ENCODE peak calls at places on chromosomes 2 and 18, in nine cellular contexts. O is AG08395; T is AG20443; K is bronchial epithelial cell; H is type B pancreatic cell; J is NCI-H345; N is activated naive CD4-positive, alpha-beta T cell treated with anti-CD3 and anti-CD28 coated beads, Interleukin-2, amount 50 U/mL, for 72 hours; W is A172; X is frontal cortex. U is an unnamed sample.

GRCh38 chr2:30871980-30872789 is 64.9 kb upstream of the CAPN13 start:
- DNase-seq in O (no peak), T (no peak), K (peak), H (no peak), J (peak), N (no peak), W (no peak), X (no peak), U (no peak)

GRCh38 chr2:63613391-63613901 is 24.7 kb downstream of the MDH1 start:
- DNase-seq in O (no peak), T (no peak), K (no peak), H (no peak), J (no peak), N (no peak), W (peak), X (no peak), U (no peak)

GRCh38 chr18:79489900-79490592 is 94.3 kb downstream of the NFATC1 start:
- DNase-seq in O (no peak), T (no peak), K (no peak), H (no peak), J (no peak), N (no peak), W (no peak), X (no peak), U (no peak)

GRCh38 chr2:7905756-7906155 is 776.1 kb upstream of the ID2 start:
- DNase-seq in O (no peak), T (no peak), K (no peak), H (no peak), J (peak), N (no peak), W (no peak), X (no peak), U (no peak)

GRCh38 chr2:1997409-1997808 is 253.1 kb upstream of the PXDN start:
- DNase-seq in O (no peak), T (no peak), K (no peak), H (peak), J (no peak), N (no peak), W (no peak), X (no peak), U (no peak)

GRCh38 chr2:152034257-152034801 is 64.5 kb downstream of the CACNB4 start:
- DNase-seq in O (no peak), T (no peak), K (no peak), H (no peak), J (no peak), N (no peak), W (no peak), X (no peak), U (no peak)

GRCh38 chr2:170812716-170813585 is 3.7 kb upstream of the GAD1 start:
- DNase-seq in O (peak), T (peak), K (peak), H (no peak), J (peak), N (peak), W (peak), X (peak), U (peak)

GRCh38 chr2:238560234-238560633 is 133.5 kb downstream of the ASB1 start:
- DNase-seq in O (no peak), T (no peak), K (no peak), H (no peak), J (no peak), N (no peak), W (peak), X (no peak), U (no peak)

GRCh38 chr2:74100254-74101216 is 47.2 kb downstream of the BOLA3 start:
- DNase-seq in O (no peak), T (no peak), K (no peak), H (peak), J (no peak), N (no peak), W (no peak), X (no peak), U (no peak)

GRCh38 chr2:112305132-112305531 is 29.7 kb downstream of the ZC3H6 start:
- DNase-seq in O (no peak), T (no peak), K (no peak), H (no peak), J (no peak), N (no peak), W (no peak), X (no peak), U (no peak)

GRCh38 chr2:101616411-101616810 is 81.1 kb upstream of the MAP4K4 start:
- DNase-seq in O (no peak), T (no peak), K (no peak), H (no peak), J (no peak), N (no peak), W (no peak), X (no peak), U (no peak)

GRCh38 chr2:97714084-97714949 is 941 bp downstream of the ZAP70 start:
- DNase-seq in O (no peak), T (no peak), K (peak), H (no peak), J (no peak), N (no peak), W (no peak), X (no peak), U (no peak)

GRCh38 chr2:23525137-23525765 is 140.3 kb downstream of the KLHL29 start:
- DNase-seq in O (no peak), T (no peak), K (no peak), H (no peak), J (no peak), N (no peak), W (no peak), X (no peak), U (no peak)

GRCh38 chr2:155382781-155383180 is 684.3 kb downstream of the KCNJ3 start:
- DNase-seq in O (no peak), T (no peak), K (no peak), H (no peak), J (peak), N (no peak), W (no peak), X (no peak), U (no peak)

GRCh38 chr18:48887294-48887904 is 63.4 kb downstream of the SMAD7 start:
- DNase-seq in O (no peak), T (no peak), K (no peak), H (no peak), J (no peak), N (no peak), W (no peak), X (no peak), U (no peak)

GRCh38 chr2:68565858-68566257 is 77.5 kb upstream of the PROKR1 start:
- DNase-seq in O (peak), T (no peak), K (peak), H (no peak), J (no peak), N (no peak), W (peak), X (no peak), U (no peak)

GRCh38 chr2:24438106-24438505 is 52.9 kb upstream of the NCOA1 start:
- DNase-seq in O (no peak), T (no peak), K (peak), H (no peak), J (no peak), N (no peak), W (no peak), X (no peak), U (no peak)

GRCh38 chr2:135960598-135961551 is 24.6 kb downstream of the DARS1 start:
- DNase-seq in O (no peak), T (no peak), K (no peak), H (no peak), J (peak), N (no peak), W (no peak), X (no peak), U (no peak)

GRCh38 chr2:17822452-17823117 is 6.3 kb downstream of the MSGN1 start:
- DNase-seq in O (no peak), T (no peak), K (no peak), H (no peak), J (no peak), N (no peak), W (no peak), X (no peak), U (no peak)

GRCh38 chr2:174337337-174338154 is 2.8 kb downstream of the SP9 start:
- DNase-seq in O (no peak), T (no peak), K (no peak), H (no peak), J (peak), N (peak), W (no peak), X (no peak), U (peak)

GRCh38 chr2:40244251-40245010 is 207.5 kb downstream of the SLC8A1 start:
- DNase-seq in O (peak), T (peak), K (peak), H (no peak), J (peak), N (no peak), W (peak), X (no peak), U (no peak)

GRCh38 chr2:46413111-46413510 is 66.3 kb upstream of the TMEM247 start:
- DNase-seq in O (no peak), T (no peak), K (peak), H (no peak), J (no peak), N (no peak), W (no peak), X (no peak), U (no peak)

GRCh38 chr18:23250893-23251656 is 115.8 kb downstream of the CABLES1 start:
- DNase-seq in O (no peak), T (no peak), K (no peak), H (no peak), J (no peak), N (no peak), W (no peak), X (no peak), U (peak)

GRCh38 chr2:111200333-111200879 is 79.7 kb downstream of the BCL2L11 start:
- DNase-seq in O (no peak), T (no peak), K (no peak), H (no peak), J (peak), N (no peak), W (no peak), X (no peak), U (no peak)

GRCh38 chr2:98539056-98539735 is 69.1 kb downstream of the COA5 start:
- DNase-seq in O (no peak), T (no peak), K (no peak), H (no peak), J (no peak), N (no peak), W (no peak), X (no peak), U (no peak)

GRCh38 chr18:74722237-74722636 is 124.6 kb downstream of the ZNF407 start:
- DNase-seq in O (peak), T (peak), K (peak), H (no peak), J (no peak), N (no peak), W (no peak), X (no peak), U (no peak)

GRCh38 chr2:109371481-109372170 is 242.1 kb downstream of the SEPTIN10 start:
- DNase-seq in O (no peak), T (no peak), K (no peak), H (peak), J (no peak), N (no peak), W (no peak), X (no peak), U (no peak)

GRCh38 chr2:8863331-8863953 is 26.0 kb upstream of the KIDINS220 start:
- DNase-seq in O (no peak), T (no peak), K (no peak), H (no peak), J (no peak), N (no peak), W (no peak), X (no peak), U (no peak)

GRCh38 chr2:127647242-127648190 is 1.6 kb downstream of the GPR17 start:
- DNase-seq in O (no peak), T (peak), K (no peak), H (no peak), J (no peak), N (no peak), W (peak), X (no peak), U (no peak)

GRCh38 chr2:115609978-115610377 is 1167.5 kb downstream of the DPP10 start:
- DNase-seq in O (no peak), T (no peak), K (peak), H (no peak), J (no peak), N (no peak), W (no peak), X (no peak), U (no peak)

GRCh38 chr2:239607795-239608171 is 207.0 kb upstream of the HDAC4 start:
- DNase-seq in O (no peak), T (peak), K (no peak), H (peak), J (no peak), N (no peak), W (no peak), X (no peak), U (no peak)

U was measured in GF-D8.